ENCODE peak calls at places on chromosomes 5 and 9, in eight cellular contexts. L, J, K, Y, S, I, V and R are unnamed samples.

GRCh38 chr5:164252-164651 is 27.0 kb upstream of the LRRC14B start:
- DNase-seq in L (no peak), J (no peak), K (peak), Y (no peak), S (no peak), I (no peak), V (no peak), R (no peak)

GRCh38 chr5:112126982-112127381 is 292.1 kb downstream of the EPB41L4A start:
- DNase-seq in L (no peak), J (no peak), K (no peak), Y (no peak), S (no peak), I (no peak), V (no peak), R (no peak)

GRCh38 chr9:114291886-114292590 is 30.9 kb upstream of the ORM1 start:
- DNase-seq in L (no peak), J (peak), K (peak), Y (no peak), S (no peak), I (no peak), V (no peak), R (no peak)

GRCh38 chr5:75566710-75567309 is 44.4 kb upstream of the ANKDD1B start:
- DNase-seq in L (peak), J (peak), K (no peak), Y (no peak), S (peak), I (no peak), V (peak), R (peak)

GRCh38 chr5:177620560-177620959 is 20.6 kb downstream of the B4GALT7 start:
- DNase-seq in L (no peak), J (no peak), K (no peak), Y (no peak), S (no peak), I (no peak), V (no peak), R (no peak)

GRCh38 chr5:174614500-174615135 is 109.8 kb upstream of the MSX2 start:
- DNase-seq in L (no peak), J (no peak), K (no peak), Y (no peak), S (no peak), I (no peak), V (no peak), R (peak)

GRCh38 chr9:14283276-14283675 is 30.7 kb downstream of the NFIB start:
- DNase-seq in L (no peak), J (no peak), K (no peak), Y (no peak), S (no peak), I (no peak), V (no peak), R (no peak)

GRCh38 chr5:80782626-80783025 is 127.8 kb upstream of the DHFR start:
- DNase-seq in L (peak), J (no peak), K (no peak), Y (no peak), S (no peak), I (no peak), V (no peak), R (peak)

GRCh38 chr5:142171270-142171669 is 62.7 kb downstream of the NDFIP1 start:
- DNase-seq in L (no peak), J (no peak), K (peak), Y (no peak), S (no peak), I (no peak), V (no peak), R (peak)

GRCh38 chr9:20524776-20525175 is 97.5 kb downstream of the MLLT3 start:
- DNase-seq in L (peak), J (peak), K (no peak), Y (no peak), S (no peak), I (no peak), V (no peak), R (peak)

GRCh38 chr5:55338810-55339243 is 31.0 kb downstream of the MTREX start:
- DNase-seq in L (no peak), J (peak), K (no peak), Y (no peak), S (no peak), I (no peak), V (no peak), R (no peak)

GRCh38 chr9:17291766-17292165 is 156.9 kb downstream of the CNTLN start:
- DNase-seq in L (peak), J (no peak), K (no peak), Y (no peak), S (peak), I (no peak), V (peak), R (peak)

GRCh38 chr5:149113669-149114068 is 27.6 kb upstream of the ABLIM3 start:
- DNase-seq in L (peak), J (no peak), K (no peak), Y (no peak), S (peak), I (no peak), V (peak), R (peak)

GRCh38 chr5:64209353-64209752 is 43.7 kb downstream of the RNF180 start:
- DNase-seq in L (no peak), J (no peak), K (no peak), Y (no peak), S (no peak), I (no peak), V (no peak), R (no peak)

GRCh38 chr5:79459626-79460025 is 54.3 kb downstream of the HOMER1 start:
- DNase-seq in L (no peak), J (no peak), K (no peak), Y (no peak), S (no peak), I (no peak), V (no peak), R (no peak)

GRCh38 chr9:38008168-38009034 is 60.6 kb downstream of the SHB start:
- DNase-seq in L (peak), J (peak), K (no peak), Y (no peak), S (peak), I (no peak), V (peak), R (peak)

GRCh38 chr5:177496111-177497010 is 1.0 kb downstream of the PDLIM7 start:
- DNase-seq in L (peak), J (peak), K (no peak), Y (peak), S (peak), I (no peak), V (peak), R (peak)

GRCh38 chr9:100848731-100849130 is 179.8 kb upstream of the PLPPR1 start:
- DNase-seq in L (no peak), J (no peak), K (no peak), Y (no peak), S (no peak), I (no peak), V (no peak), R (peak)

GRCh38 chr9:34627716-34628655 is 880 bp downstream of the ARID3C start:
- DNase-seq in L (no peak), J (no peak), K (no peak), Y (no peak), S (no peak), I (no peak), V (no peak), R (no peak)

GRCh38 chr9:113416149-113416726 is 5.7 kb downstream of the C9orf43 start:
- DNase-seq in L (no peak), J (no peak), K (no peak), Y (no peak), S (no peak), I (no peak), V (no peak), R (no peak)

GRCh38 chr5:15798006-15798405 is 298.0 kb downstream of the FBXL7 start:
- DNase-seq in L (no peak), J (no peak), K (no peak), Y (no peak), S (no peak), I (peak), V (no peak), R (no peak)

GRCh38 chr9:134648701-134649525 is 7.3 kb downstream of the COL5A1 start:
- DNase-seq in L (peak), J (no peak), K (no peak), Y (no peak), S (peak), I (no peak), V (peak), R (no peak)